ENCODE peak calls at places on chromosomes 7 and 10, in six cellular contexts. One of them, this sample, is unnamed.

GRCh38 chr10:81570878-81571794 is 303.9 kb upstream of the NRG3 start:
- DNase-seq in fibroblast of lung: no peak
- DNase-seq in GM23248: no peak
- DNase-seq in HepG2: no peak
- DNase-seq in endothelial cell of umbilical vein: no peak
- DNase-seq in mammary epithelial cell: no peak
- DNase-seq in this sample: no peak

GRCh38 chr7:135859548-135859947 is 110.9 kb upstream of the FAM180A start:
- DNase-seq in fibroblast of lung: no peak
- DNase-seq in GM23248: peak; percentile 67
- DNase-seq in HepG2: no peak
- DNase-seq in endothelial cell of umbilical vein: no peak
- DNase-seq in mammary epithelial cell: no peak
- DNase-seq in this sample: no peak

GRCh38 chr10:123890761-123891146 is 853 bp downstream of the CPXM2 start:
- DNase-seq in fibroblast of lung: no peak
- DNase-seq in GM23248: peak; percentile 37
- DNase-seq in HepG2: no peak
- DNase-seq in endothelial cell of umbilical vein: no peak
- DNase-seq in mammary epithelial cell: no peak
- DNase-seq in this sample: no peak

GRCh38 chr10:82942572-82943091 is 1067.6 kb downstream of the NRG3 start:
- DNase-seq in fibroblast of lung: peak; percentile 67
- DNase-seq in GM23248: peak; percentile 37
- DNase-seq in HepG2: no peak
- DNase-seq in endothelial cell of umbilical vein: no peak
- DNase-seq in mammary epithelial cell: no peak
- DNase-seq in this sample: no peak

GRCh38 chr7:66682350-66683093 is 53.8 kb downstream of the KCTD7 start:
- DNase-seq in fibroblast of lung: no peak
- DNase-seq in GM23248: peak; percentile 86
- DNase-seq in HepG2: no peak
- DNase-seq in endothelial cell of umbilical vein: peak; percentile 15
- DNase-seq in mammary epithelial cell: peak; percentile 41
- DNase-seq in this sample: peak; percentile 39

GRCh38 chr7:49112222-49112621 is 187.9 kb downstream of the CDC14C start:
- DNase-seq in fibroblast of lung: no peak
- DNase-seq in GM23248: no peak
- DNase-seq in HepG2: no peak
- DNase-seq in endothelial cell of umbilical vein: no peak
- DNase-seq in mammary epithelial cell: no peak
- DNase-seq in this sample: no peak

GRCh38 chr10:62648941-62649340 is 155.6 kb upstream of the ADO start:
- DNase-seq in fibroblast of lung: no peak
- DNase-seq in GM23248: no peak
- DNase-seq in HepG2: no peak
- DNase-seq in endothelial cell of umbilical vein: no peak
- DNase-seq in mammary epithelial cell: no peak
- DNase-seq in this sample: no peak

GRCh38 chr10:36638461-36638860 is 486.9 kb upstream of the ANKRD30A start:
- DNase-seq in fibroblast of lung: no peak
- DNase-seq in GM23248: peak; percentile 1
- DNase-seq in HepG2: no peak
- DNase-seq in endothelial cell of umbilical vein: no peak
- DNase-seq in mammary epithelial cell: no peak
- DNase-seq in this sample: no peak

GRCh38 chr7:5012985-5013384 is 32.7 kb upstream of the RBAK start:
- DNase-seq in fibroblast of lung: no peak
- DNase-seq in GM23248: no peak
- DNase-seq in HepG2: no peak
- DNase-seq in endothelial cell of umbilical vein: no peak
- DNase-seq in mammary epithelial cell: no peak
- DNase-seq in this sample: no peak

GRCh38 chr10:102850025-102850518 is 4.0 kb upstream of the BORCS7 start:
- DNase-seq in fibroblast of lung: no peak
- DNase-seq in GM23248: no peak
- DNase-seq in HepG2: peak; percentile 78
- DNase-seq in endothelial cell of umbilical vein: no peak
- DNase-seq in mammary epithelial cell: peak; percentile 46
- DNase-seq in this sample: no peak

GRCh38 chr10:93468532-93469213 is 13.5 kb downstream of the MYOF start:
- DNase-seq in fibroblast of lung: peak; percentile 93
- DNase-seq in GM23248: peak; percentile 97
- DNase-seq in HepG2: peak; percentile 25
- DNase-seq in endothelial cell of umbilical vein: peak; percentile 91
- DNase-seq in mammary epithelial cell: peak; percentile 89
- DNase-seq in this sample: no peak

GRCh38 chr7:131431756-131432155 is 104.1 kb downstream of the MKLN1 start:
- DNase-seq in fibroblast of lung: no peak
- DNase-seq in GM23248: no peak
- DNase-seq in HepG2: no peak
- DNase-seq in endothelial cell of umbilical vein: no peak
- DNase-seq in mammary epithelial cell: no peak
- DNase-seq in this sample: no peak

GRCh38 chr7:136002802-136003201 is 25.6 kb upstream of the MTPN start:
- DNase-seq in fibroblast of lung: no peak
- DNase-seq in GM23248: no peak
- DNase-seq in HepG2: no peak
- DNase-seq in endothelial cell of umbilical vein: no peak
- DNase-seq in mammary epithelial cell: no peak
- DNase-seq in this sample: no peak

DNA sequence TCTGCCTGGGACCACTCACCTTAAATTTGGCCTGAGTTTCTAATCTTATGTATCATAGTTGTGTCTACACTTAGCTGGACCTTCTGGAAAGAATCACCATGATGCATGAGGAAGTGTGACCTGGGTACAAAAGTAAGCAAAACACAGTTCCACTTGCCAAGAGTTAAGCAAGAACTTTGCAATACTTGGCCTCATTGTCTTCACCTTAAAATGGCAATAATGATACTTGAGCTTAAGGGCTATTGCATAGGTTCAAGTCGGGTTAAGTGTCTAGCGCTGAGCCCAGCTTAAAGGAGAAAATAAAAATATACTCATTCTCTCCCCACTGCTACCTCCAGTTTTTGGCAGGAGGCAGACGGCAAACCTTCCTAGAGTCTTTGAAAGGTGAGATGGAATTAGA is 133.9 kb upstream of the BMPER start:
- DNase-seq in fibroblast of lung: no peak
- DNase-seq in GM23248: peak; percentile 19
- DNase-seq in HepG2: no peak
- DNase-seq in endothelial cell of umbilical vein: no peak
- DNase-seq in mammary epithelial cell: no peak
- DNase-seq in this sample: no peak
- H3K9ac ChIP-seq in fibroblast of lung: no peak overlapping the region
- H3K9ac ChIP-seq in GM23248: no peak overlapping the region
- H3K9ac ChIP-seq in HepG2: no peak overlapping the region
- H3K9ac ChIP-seq in endothelial cell of umbilical vein: no peak overlapping the region
- H3K9ac ChIP-seq in mammary epithelial cell: no peak overlapping the region
- H3K9ac ChIP-seq in this sample: no peak overlapping the region

GRCh38 chr10:122341141-122341810 is 33.2 kb upstream of the PLEKHA1 start:
- DNase-seq in fibroblast of lung: no peak
- DNase-seq in GM23248: no peak
- DNase-seq in HepG2: no peak
- DNase-seq in endothelial cell of umbilical vein: no peak
- DNase-seq in mammary epithelial cell: no peak
- DNase-seq in this sample: no peak
- H3K27ac ChIP-seq in fibroblast of lung: no peak overlapping the region
- H3K27ac ChIP-seq in GM23248: no peak overlapping the region
- H3K27ac ChIP-seq in HepG2: no peak overlapping the region
- H3K27ac ChIP-seq in endothelial cell of umbilical vein: no peak overlapping the region
- H3K27ac ChIP-seq in mammary epithelial cell: no peak overlapping the region
- H3K27ac ChIP-seq in this sample: no peak overlapping the region

GRCh38 chr7:55569797-55570196 is 2.5 kb downstream of the VOPP1 start:
- DNase-seq in fibroblast of lung: no peak
- DNase-seq in GM23248: no peak
- DNase-seq in HepG2: no peak
- DNase-seq in endothelial cell of umbilical vein: no peak
- DNase-seq in mammary epithelial cell: no peak
- DNase-seq in this sample: no peak
- H3K9ac ChIP-seq in fibroblast of lung: no peak overlapping the region
- H3K9ac ChIP-seq in GM23248: no peak overlapping the region
- H3K9ac ChIP-seq in HepG2: no peak overlapping the region
- H3K9ac ChIP-seq in endothelial cell of umbilical vein: peak overlapping the region; percentile 29
- H3K9ac ChIP-seq in mammary epithelial cell: no peak overlapping the region
- H3K9ac ChIP-seq in this sample: no peak overlapping the region

DNA sequence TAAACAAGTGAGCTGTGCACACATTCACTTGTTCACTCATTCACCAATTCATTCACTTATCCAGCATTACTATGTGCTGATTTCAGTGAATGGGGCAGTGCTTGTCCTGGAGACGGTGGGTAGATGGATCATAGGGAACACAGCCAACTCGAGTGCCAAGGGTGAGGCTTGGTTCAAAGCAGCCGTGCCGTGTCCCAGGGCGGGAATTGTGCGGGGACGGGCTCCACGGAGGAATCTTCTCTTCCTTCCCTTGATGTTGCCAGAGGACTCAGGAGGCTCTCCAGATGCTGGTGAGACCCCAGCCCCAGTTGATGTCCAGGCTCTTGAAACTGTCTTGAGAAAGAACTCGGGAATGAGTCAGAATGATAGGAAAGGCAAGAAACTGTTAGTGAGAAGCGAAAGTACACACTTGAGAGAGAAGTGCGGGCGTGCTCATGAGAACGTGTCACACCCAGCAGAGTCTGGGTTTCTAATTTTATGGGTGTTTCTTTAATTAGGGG is 3.0 kb downstream of the SH2D4B start:
- DNase-seq in fibroblast of lung: no peak
- DNase-seq in GM23248: no peak
- DNase-seq in HepG2: no peak
- DNase-seq in endothelial cell of umbilical vein: no peak
- DNase-seq in mammary epithelial cell: no peak
- DNase-seq in this sample: peak; percentile 17
- H3K27ac ChIP-seq in fibroblast of lung: no peak overlapping the region
- H3K27ac ChIP-seq in GM23248: no peak overlapping the region
- H3K27ac ChIP-seq in HepG2: no peak overlapping the region
- H3K27ac ChIP-seq in endothelial cell of umbilical vein: no peak overlapping the region
- H3K27ac ChIP-seq in mammary epithelial cell: no peak overlapping the region
- H3K27ac ChIP-seq in this sample: no peak overlapping the region

GRCh38 chr7:142905759-142906158 is 20.2 kb upstream of the TRPV6 start:
- DNase-seq in fibroblast of lung: no peak
- DNase-seq in GM23248: no peak
- DNase-seq in HepG2: no peak
- DNase-seq in endothelial cell of umbilical vein: no peak
- DNase-seq in mammary epithelial cell: no peak
- DNase-seq in this sample: no peak

GRCh38 chr7:142906643-142907042 is 21.1 kb upstream of the TRPV6 start:
- DNase-seq in fibroblast of lung: no peak
- DNase-seq in GM23248: no peak
- DNase-seq in HepG2: no peak
- DNase-seq in endothelial cell of umbilical vein: no peak
- DNase-seq in mammary epithelial cell: no peak
- DNase-seq in this sample: no peak

GRCh38 chr7:142908290-142908689 is 22.7 kb upstream of the TRPV6 start:
- DNase-seq in fibroblast of lung: no peak
- DNase-seq in GM23248: no peak
- DNase-seq in HepG2: no peak
- DNase-seq in endothelial cell of umbilical vein: no peak
- DNase-seq in mammary epithelial cell: no peak
- DNase-seq in this sample: no peak

GRCh38 chr7:142909921-142910521 is 23.5 kb downstream of the TRPV5 start:
- DNase-seq in fibroblast of lung: no peak
- DNase-seq in GM23248: no peak
- DNase-seq in HepG2: no peak
- DNase-seq in endothelial cell of umbilical vein: no peak
- DNase-seq in mammary epithelial cell: no peak
- DNase-seq in this sample: no peak

DNA sequence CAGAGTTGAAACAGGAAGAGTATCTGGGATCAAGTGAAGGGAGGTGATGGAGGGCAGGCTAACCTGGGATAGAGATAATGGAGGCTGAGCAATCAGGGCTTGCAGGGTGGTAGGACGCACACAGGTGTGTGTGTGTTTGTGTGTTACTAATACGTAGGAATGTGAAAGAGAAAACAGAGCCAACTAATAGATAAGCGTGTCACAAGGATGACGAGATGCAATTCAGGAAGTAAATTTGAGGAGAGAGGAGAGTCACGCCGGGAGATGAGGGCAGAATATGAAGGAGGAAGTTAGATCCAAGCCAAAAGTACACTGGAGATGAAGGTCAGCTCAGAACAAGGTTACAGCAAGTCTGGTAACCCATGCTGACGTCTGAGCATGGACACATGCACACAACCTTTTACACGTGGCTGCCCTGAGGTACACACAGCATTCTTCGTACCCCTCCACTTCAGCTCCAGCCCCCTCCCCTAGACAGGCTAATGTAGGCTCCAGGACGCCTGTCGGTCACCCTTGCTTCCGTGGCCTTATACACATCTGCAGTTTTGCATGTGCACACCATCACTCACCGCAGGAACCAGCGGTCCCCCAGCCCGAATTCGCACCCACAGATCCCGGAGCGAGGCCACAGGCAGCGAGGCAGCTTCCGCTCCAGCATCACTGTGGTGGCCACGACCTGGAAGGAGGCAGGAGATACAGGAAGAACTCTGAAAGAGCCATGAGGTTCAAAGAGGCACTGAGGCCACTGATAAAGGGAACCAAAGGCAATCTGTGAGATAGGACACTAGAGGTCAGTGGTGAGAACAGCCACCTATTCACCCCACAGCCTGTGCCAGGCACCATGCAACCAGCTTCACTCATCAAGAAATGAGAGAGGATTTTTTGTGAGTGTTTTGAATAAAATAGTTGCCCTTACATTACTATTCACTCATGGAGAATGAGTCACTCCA is 23.7 kb upstream of the TRPV6 start:
- DNase-seq in fibroblast of lung: no peak
- DNase-seq in GM23248: peak; percentile 12
- DNase-seq in HepG2: no peak
- DNase-seq in endothelial cell of umbilical vein: no peak
- DNase-seq in mammary epithelial cell: no peak
- DNase-seq in this sample: no peak
- H3K9ac ChIP-seq in fibroblast of lung: no peak overlapping the region
- H3K9ac ChIP-seq in GM23248: no peak overlapping the region
- H3K9ac ChIP-seq in HepG2: no peak overlapping the region
- H3K9ac ChIP-seq in endothelial cell of umbilical vein: no peak overlapping the region
- H3K9ac ChIP-seq in mammary epithelial cell: no peak overlapping the region
- H3K9ac ChIP-seq in this sample: no peak overlapping the region

DNA sequence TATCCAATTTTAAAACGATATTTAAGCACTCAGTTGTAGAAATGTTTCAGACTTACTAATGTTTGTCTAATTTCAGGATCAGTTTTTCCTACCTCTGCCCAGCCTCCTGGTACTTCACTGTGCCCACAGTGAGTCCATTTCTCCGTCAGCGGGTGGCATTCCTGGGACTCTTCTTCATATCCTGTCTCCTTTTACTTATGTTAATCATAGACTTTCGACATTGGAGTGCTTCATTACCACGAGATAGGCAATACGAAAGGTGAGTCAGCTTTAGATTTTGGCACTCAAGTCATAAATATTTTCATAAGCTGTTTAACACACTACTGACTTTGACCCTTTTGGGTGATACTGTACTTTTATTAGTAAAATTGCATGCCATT is 2.1 kb downstream of the ENTPD7 start:
- DNase-seq in fibroblast of lung: peak; percentile 57
- DNase-seq in GM23248: peak; percentile 97
- DNase-seq in HepG2: no peak
- DNase-seq in endothelial cell of umbilical vein: peak; percentile 72
- DNase-seq in mammary epithelial cell: peak; percentile 94
- DNase-seq in this sample: no peak
- H3K27ac ChIP-seq in fibroblast of lung: peak overlapping the region; percentile 90
- H3K27ac ChIP-seq in GM23248: peak overlapping the region; percentile 95
- H3K27ac ChIP-seq in HepG2: peak overlapping the region; percentile 76
- H3K27ac ChIP-seq in endothelial cell of umbilical vein: peak overlapping the region; percentile 45
- H3K27ac ChIP-seq in mammary epithelial cell: peak overlapping the region; percentile 95
- H3K27ac ChIP-seq in this sample: peak overlapping the region; percentile 1

This sample was measured in colonic mucosa.